ENCODE peak calls at places on chromosomes 11 and 22, in six cellular contexts. One of them, this sample, is unnamed.

GRCh38 chr11:70481625-70482528 is 83.5 kb downstream of the CTTN start:
- DNase-seq in gastrocnemius medialis: peak
- DNase-seq in A549: peak
- DNase-seq in NB4: no peak
- DNase-seq in transverse colon: peak
- DNase-seq in spleen: no peak
- DNase-seq in this sample: no peak

GRCh38 chr22:24592846-24593809 is at the start of gene LRRC75B:
- DNase-seq in gastrocnemius medialis: peak
- DNase-seq in A549: peak
- DNase-seq in NB4: peak
- DNase-seq in transverse colon: peak
- DNase-seq in spleen: peak
- DNase-seq in this sample: peak

GRCh38 chr11:63710476-63711217 is 29.3 kb downstream of the RTN3 start:
- DNase-seq in gastrocnemius medialis: no peak
- DNase-seq in A549: peak
- DNase-seq in NB4: no peak
- DNase-seq in transverse colon: peak
- DNase-seq in spleen: no peak
- DNase-seq in this sample: no peak

GRCh38 chr11:101583180-101584128 is at the start of gene TRPC6:
- DNase-seq in gastrocnemius medialis: no peak
- DNase-seq in A549: peak
- DNase-seq in NB4: no peak
- DNase-seq in transverse colon: peak
- DNase-seq in spleen: peak
- DNase-seq in this sample: no peak

GRCh38 chr11:14264966-14265365 is 94.0 kb downstream of the RRAS2 start:
- DNase-seq in gastrocnemius medialis: no peak
- DNase-seq in A549: no peak
- DNase-seq in NB4: no peak
- DNase-seq in transverse colon: no peak
- DNase-seq in spleen: no peak
- DNase-seq in this sample: no peak

GRCh38 chr22:41620646-41621098 is at the start of gene DESI1:
- DNase-seq in gastrocnemius medialis: no peak
- DNase-seq in A549: peak
- DNase-seq in NB4: no peak
- DNase-seq in transverse colon: no peak
- DNase-seq in spleen: peak
- DNase-seq in this sample: no peak

GRCh38 chr11:35235944-35236666 is 97.1 kb downstream of the CD44 start:
- DNase-seq in gastrocnemius medialis: no peak
- DNase-seq in A549: peak
- DNase-seq in NB4: no peak
- DNase-seq in transverse colon: peak
- DNase-seq in spleen: no peak
- DNase-seq in this sample: no peak

GRCh38 chr22:20957691-20958440 is 9.2 kb upstream of the AIFM3 start:
- DNase-seq in gastrocnemius medialis: no peak
- DNase-seq in A549: peak
- DNase-seq in NB4: no peak
- DNase-seq in transverse colon: peak
- DNase-seq in spleen: peak
- DNase-seq in this sample: no peak

GRCh38 chr11:47332791-47333525 is 19.5 kb downstream of the MYBPC3 start:
- DNase-seq in gastrocnemius medialis: no peak
- DNase-seq in A549: no peak
- DNase-seq in NB4: no peak
- DNase-seq in transverse colon: no peak
- DNase-seq in spleen: peak
- DNase-seq in this sample: no peak

GRCh38 chr11:70246196-70246595 is 24.3 kb upstream of the PPFIA1 start:
- DNase-seq in gastrocnemius medialis: no peak
- DNase-seq in A549: no peak
- DNase-seq in NB4: no peak
- DNase-seq in transverse colon: no peak
- DNase-seq in spleen: no peak
- DNase-seq in this sample: no peak

GRCh38 chr11:12079726-12080556 is 30.4 kb upstream of the MICAL2 start:
- DNase-seq in gastrocnemius medialis: peak
- DNase-seq in A549: peak
- DNase-seq in NB4: no peak
- DNase-seq in transverse colon: peak
- DNase-seq in spleen: no peak
- DNase-seq in this sample: peak

GRCh38 chr11:11513438-11513837 is 108.4 kb downstream of the GALNT18 start:
- DNase-seq in gastrocnemius medialis: no peak
- DNase-seq in A549: peak
- DNase-seq in NB4: no peak
- DNase-seq in transverse colon: no peak
- DNase-seq in spleen: no peak
- DNase-seq in this sample: no peak

GRCh38 chr11:129951883-129952262 is 50.8 kb downstream of the PRDM10 start:
- DNase-seq in gastrocnemius medialis: no peak
- DNase-seq in A549: no peak
- DNase-seq in NB4: no peak
- DNase-seq in transverse colon: no peak
- DNase-seq in spleen: no peak
- DNase-seq in this sample: no peak

GRCh38 chr11:1397146-1397861 is 7.6 kb downstream of the BRSK2 start:
- DNase-seq in gastrocnemius medialis: no peak
- DNase-seq in A549: no peak
- DNase-seq in NB4: no peak
- DNase-seq in transverse colon: no peak
- DNase-seq in spleen: no peak
- DNase-seq in this sample: no peak

GRCh38 chr11:119622454-119623143 is 106.4 kb downstream of the NECTIN1 start:
- DNase-seq in gastrocnemius medialis: no peak
- DNase-seq in A549: no peak
- DNase-seq in NB4: no peak
- DNase-seq in transverse colon: no peak
- DNase-seq in spleen: no peak
- DNase-seq in this sample: no peak

GRCh38 chr11:100715163-100715792 is 28.2 kb downstream of the ARHGAP42 start:
- DNase-seq in gastrocnemius medialis: no peak
- DNase-seq in A549: no peak
- DNase-seq in NB4: no peak
- DNase-seq in transverse colon: no peak
- DNase-seq in spleen: no peak
- DNase-seq in this sample: no peak

GRCh38 chr11:1503708-1504104 is 17.1 kb upstream of the MOB2 start:
- DNase-seq in gastrocnemius medialis: peak
- DNase-seq in A549: no peak
- DNase-seq in NB4: no peak
- DNase-seq in transverse colon: no peak
- DNase-seq in spleen: no peak
- DNase-seq in this sample: no peak

GRCh38 chr11:134266841-134267251 is 9.3 kb upstream of the GLB1L3 start:
- DNase-seq in gastrocnemius medialis: no peak
- DNase-seq in A549: no peak
- DNase-seq in NB4: no peak
- DNase-seq in transverse colon: no peak
- DNase-seq in spleen: no peak
- DNase-seq in this sample: peak
- TF ChIP-seq CTCF in gastrocnemius medialis: no peak
- TF ChIP-seq CTCF in A549: no peak
- TF ChIP-seq CTCF in NB4: no peak
- TF ChIP-seq CTCF in transverse colon: no peak
- TF ChIP-seq CTCF in spleen: no peak
- TF ChIP-seq CTCF in this sample: no peak

DNA sequence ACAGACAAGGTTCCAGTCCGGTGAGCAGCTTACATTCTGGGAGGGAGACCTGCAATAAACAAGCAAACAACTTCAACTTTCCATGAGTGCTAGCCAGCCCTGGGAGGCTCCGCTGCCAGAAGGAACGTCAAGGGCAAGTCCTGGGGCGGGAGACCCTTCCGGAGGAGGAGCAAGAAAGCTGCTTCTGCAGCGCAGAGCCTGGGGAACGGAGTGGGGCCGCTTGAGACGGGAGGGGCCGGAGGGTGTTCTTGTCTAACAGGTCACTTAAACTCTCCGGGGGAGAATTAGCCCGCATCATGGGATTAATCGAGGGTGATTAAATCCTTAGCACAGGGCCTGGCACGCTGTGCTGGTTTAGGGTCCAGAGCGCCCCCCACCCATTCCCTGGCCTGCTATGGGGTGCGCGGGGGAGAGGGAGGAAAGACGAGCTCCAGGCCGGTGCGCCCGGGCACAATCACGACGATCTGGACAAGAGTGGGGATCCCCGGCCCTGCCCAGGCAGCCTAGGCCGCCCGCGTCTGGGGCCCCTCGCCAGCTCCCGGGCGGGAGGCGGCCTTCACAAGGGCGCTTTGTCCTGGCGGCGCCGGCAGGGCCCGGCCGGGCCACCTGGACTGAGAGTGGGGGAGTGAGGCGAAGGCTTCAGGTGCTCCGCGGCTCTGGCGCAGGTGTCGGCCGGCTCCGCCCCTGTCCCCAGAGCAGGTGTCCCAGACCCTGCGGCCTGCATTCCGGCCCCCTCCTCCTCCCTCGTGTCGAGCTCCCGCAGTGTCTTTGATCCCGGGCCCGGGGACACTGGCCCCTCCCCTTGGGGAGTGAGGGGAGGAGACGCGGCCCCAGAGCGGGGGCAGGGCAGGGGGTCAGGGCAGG is 663 bp upstream of the LARGE2 start:
- DNase-seq in gastrocnemius medialis: peak
- DNase-seq in A549: no peak
- DNase-seq in NB4: no peak
- DNase-seq in transverse colon: peak
- DNase-seq in spleen: no peak
- DNase-seq in this sample: no peak
- TF ChIP-seq POLR2A in gastrocnemius medialis: no peak
- TF ChIP-seq POLR2A in A549: no peak
- TF ChIP-seq POLR2A in NB4: no peak
- TF ChIP-seq POLR2A in transverse colon: no peak
- TF ChIP-seq POLR2A in spleen: no peak
- TF ChIP-seq POLR2A in this sample: no peak

DNA sequence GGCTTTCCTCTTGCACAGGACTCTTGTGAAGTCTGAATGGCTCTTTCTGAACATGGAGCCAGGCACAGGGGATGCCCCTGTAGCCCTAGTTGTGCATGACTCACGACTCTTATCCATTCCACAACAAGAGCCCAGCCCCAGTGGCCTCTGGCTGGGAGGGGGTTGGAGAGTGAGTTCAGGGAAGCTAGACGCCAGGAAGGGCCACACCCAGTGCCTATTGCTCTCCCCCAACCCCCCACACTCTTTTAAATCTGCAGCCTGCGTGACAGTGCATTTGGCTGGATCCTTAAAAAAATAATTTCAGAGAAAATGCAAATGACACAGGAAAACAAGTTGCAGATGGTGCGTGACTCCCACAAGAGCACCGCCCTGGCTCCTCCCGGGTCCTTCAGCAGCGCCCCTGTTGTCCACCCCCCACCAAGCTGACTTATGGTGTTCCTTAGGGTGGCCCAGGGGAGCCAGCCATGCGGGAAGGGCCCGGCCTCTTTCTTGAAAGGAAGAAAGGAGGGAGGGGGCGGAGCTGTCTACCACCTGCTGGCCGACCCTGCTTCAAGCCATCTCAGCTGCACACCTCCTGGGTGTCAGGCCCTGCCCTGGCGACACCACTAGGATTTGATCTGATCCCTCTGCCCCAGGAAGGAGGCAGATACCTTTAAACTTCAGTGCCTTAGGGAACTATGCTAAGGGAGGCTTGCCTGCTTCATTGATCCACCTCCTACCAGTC is 74.7 kb downstream of the MN1 start:
- DNase-seq in gastrocnemius medialis: no peak
- DNase-seq in A549: peak
- DNase-seq in NB4: peak
- DNase-seq in transverse colon: peak
- DNase-seq in spleen: no peak
- DNase-seq in this sample: no peak
- TF ChIP-seq CTCF in gastrocnemius medialis: no peak
- TF ChIP-seq CTCF in A549: no peak
- TF ChIP-seq CTCF in NB4: no peak
- TF ChIP-seq CTCF in transverse colon: no peak
- TF ChIP-seq CTCF in spleen: no peak
- TF ChIP-seq CTCF in this sample: no peak

GRCh38 chr11:61799665-61800284 is 7.1 kb downstream of the FEN1 start:
- DNase-seq in gastrocnemius medialis: no peak
- DNase-seq in A549: no peak
- DNase-seq in NB4: no peak
- DNase-seq in transverse colon: no peak
- DNase-seq in spleen: no peak
- DNase-seq in this sample: no peak
- TF ChIP-seq POLR2A in gastrocnemius medialis: no peak
- TF ChIP-seq POLR2A in A549: no peak
- TF ChIP-seq POLR2A in NB4: no peak
- TF ChIP-seq POLR2A in transverse colon: no peak
- TF ChIP-seq POLR2A in spleen: no peak
- TF ChIP-seq POLR2A in this sample: no peak

GRCh38 chr11:17851697-17852096 is 117.1 kb downstream of the KCNC1 start:
- DNase-seq in gastrocnemius medialis: peak
- DNase-seq in A549: no peak
- DNase-seq in NB4: no peak
- DNase-seq in transverse colon: no peak
- DNase-seq in spleen: no peak
- DNase-seq in this sample: no peak

GRCh38 chr11:17852246-17852645 is 117.7 kb downstream of the KCNC1 start:
- DNase-seq in gastrocnemius medialis: no peak
- DNase-seq in A549: no peak
- DNase-seq in NB4: no peak
- DNase-seq in transverse colon: no peak
- DNase-seq in spleen: no peak
- DNase-seq in this sample: no peak

GRCh38 chr11:17848709-17849108 is 114.1 kb downstream of the KCNC1 start:
- DNase-seq in gastrocnemius medialis: no peak
- DNase-seq in A549: no peak
- DNase-seq in NB4: no peak
- DNase-seq in transverse colon: no peak
- DNase-seq in spleen: no peak
- DNase-seq in this sample: no peak

GRCh38 chr11:17845431-17845881 is 110.9 kb downstream of the KCNC1 start:
- DNase-seq in gastrocnemius medialis: peak
- DNase-seq in A549: no peak
- DNase-seq in NB4: no peak
- DNase-seq in transverse colon: no peak
- DNase-seq in spleen: no peak
- DNase-seq in this sample: no peak

GRCh38 chr11:17846852-17847453 is 112.4 kb downstream of the KCNC1 start:
- DNase-seq in gastrocnemius medialis: peak
- DNase-seq in A549: peak
- DNase-seq in NB4: peak
- DNase-seq in transverse colon: no peak
- DNase-seq in spleen: no peak
- DNase-seq in this sample: no peak
- TF ChIP-seq CTCF in gastrocnemius medialis: peak
- TF ChIP-seq CTCF in A549: no peak
- TF ChIP-seq CTCF in NB4: no peak
- TF ChIP-seq CTCF in transverse colon: no peak
- TF ChIP-seq CTCF in spleen: no peak
- TF ChIP-seq CTCF in this sample: no peak

GRCh38 chr22:43088979-43089717 is at the start of gene TTLL1:
- DNase-seq in gastrocnemius medialis: peak
- DNase-seq in A549: peak
- DNase-seq in NB4: peak
- DNase-seq in transverse colon: peak
- DNase-seq in spleen: peak
- DNase-seq in this sample: peak
- TF ChIP-seq POLR2A in gastrocnemius medialis: no peak
- TF ChIP-seq POLR2A in A549: peak
- TF ChIP-seq POLR2A in NB4: peak
- TF ChIP-seq POLR2A in transverse colon: no peak
- TF ChIP-seq POLR2A in spleen: no peak
- TF ChIP-seq POLR2A in this sample: no peak